ENCODE peak calls at places on chromosomes 1 and 21, in six cellular contexts. T is Karpas-422, J is MM.1S, V is SK-N-SH, C is HCT116, X is GM23248. U is an unnamed sample.

GRCh38 chr1:21262282-21263051 is 27.8 kb downstream of the ECE1 start:
- DNase-seq in T (no peak), J (no peak), V (peak; percentile 88), C (no peak), X (peak; percentile 94), U (no peak)

GRCh38 chr1:46404482-46405203 is 10.5 kb downstream of the FAAH start:
- DNase-seq in T (no peak), J (no peak), V (no peak), C (no peak), X (no peak), U (no peak)

GRCh38 chr1:91856996-91857395 is 29.0 kb downstream of the TGFBR3 start:
- DNase-seq in T (no peak), J (no peak), V (no peak), C (no peak), X (no peak), U (no peak)

GRCh38 chr1:183043872-183044859 is 20.9 kb downstream of the LAMC1 start:
- DNase-seq in T (no peak), J (no peak), V (no peak), C (no peak), X (peak; percentile 97), U (peak; percentile 33)

GRCh38 chr1:206931709-206932108 is 10.0 kb upstream of the FCMR start:
- DNase-seq in T (no peak), J (no peak), V (no peak), C (no peak), X (no peak), U (no peak)

GRCh38 chr1:3640113-3640932 is 9.6 kb downstream of the WRAP73 start:
- DNase-seq in T (no peak), J (no peak), V (no peak), C (no peak), X (no peak), U (no peak)

GRCh38 chr1:200367841-200368534 is 41.8 kb downstream of the ZNF281 start:
- DNase-seq in T (peak; percentile 72), J (no peak), V (no peak), C (no peak), X (peak; percentile 94), U (no peak)

GRCh38 chr1:23282967-23283366 is 61.1 kb downstream of the HNRNPR start:
- DNase-seq in T (no peak), J (no peak), V (no peak), C (no peak), X (peak; percentile 90), U (peak; percentile 84)

GRCh38 chr1:30284728-30285460 is 438.5 kb downstream of the MATN1 start:
- DNase-seq in T (no peak), J (no peak), V (no peak), C (no peak), X (no peak), U (no peak)

GRCh38 chr1:217673387-217673786 is 42.2 kb downstream of the SPATA17 start:
- DNase-seq in T (peak; percentile 83), J (no peak), V (no peak), C (no peak), X (no peak), U (no peak)

GRCh38 chr1:180185971-180186645 is 31.4 kb downstream of the QSOX1 start:
- DNase-seq in T (no peak), J (no peak), V (no peak), C (no peak), X (no peak), U (no peak)

GRCh38 chr1:85148524-85149250 is 52.1 kb downstream of the SYDE2 start:
- DNase-seq in T (no peak), J (no peak), V (no peak), C (no peak), X (peak; percentile 77), U (no peak)

GRCh38 chr1:31642897-31643296 is 1.8 kb downstream of the PEF1 start:
- DNase-seq in T (no peak), J (no peak), V (no peak), C (no peak), X (no peak), U (no peak)

GRCh38 chr1:240562111-240562590 is 49.8 kb downstream of the GREM2 start:
- DNase-seq in T (no peak), J (peak; percentile 54), V (no peak), C (no peak), X (peak; percentile 51), U (no peak)

GRCh38 chr21:45699251-45699942 is 55.9 kb downstream of the PCBP3 start:
- DNase-seq in T (no peak), J (no peak), V (no peak), C (no peak), X (no peak), U (no peak)

GRCh38 chr1:60989745-60990718 is 92.3 kb upstream of the NFIA start:
- DNase-seq in T (no peak), J (no peak), V (peak; percentile 50), C (no peak), X (peak; percentile 87), U (peak; percentile 93)

GRCh38 chr21:35239811-35240219 is 190.7 kb upstream of the RUNX1 start:
- DNase-seq in T (no peak), J (no peak), V (peak; percentile 25), C (no peak), X (no peak), U (no peak)

GRCh38 chr1:38045431-38046332 is 911 bp downstream of the POU3F1 start:
- DNase-seq in T (no peak), J (no peak), V (peak; percentile 55), C (no peak), X (peak; percentile 14), U (no peak)

GRCh38 chr21:40886931-40887330 is 40.0 kb upstream of the DSCAM start:
- DNase-seq in T (no peak), J (no peak), V (no peak), C (no peak), X (no peak), U (no peak)

GRCh38 chr21:44846485-44847260 is 26.8 kb downstream of the PTTG1IP start:
- DNase-seq in T (no peak), J (no peak), V (peak; percentile 48), C (no peak), X (peak; percentile 92), U (peak; percentile 51)

GRCh38 chr21:25283720-25284119 is 323.6 kb downstream of the MRPL39 start:
- DNase-seq in T (peak; percentile 59), J (peak; percentile 59), V (no peak), C (no peak), X (peak; percentile 68), U (peak; percentile 62)

GRCh38 chr1:225744745-225745144 is 32.9 kb upstream of the SRP9 start:
- DNase-seq in T (no peak), J (no peak), V (no peak), C (no peak), X (no peak), U (no peak)

GRCh38 chr1:51648180-51649109 is 31.6 kb downstream of the OSBPL9 start:
- DNase-seq in T (no peak), J (no peak), V (peak; percentile 76), C (no peak), X (peak; percentile 68), U (peak; percentile 65)

GRCh38 chr1:203555046-203555445 is 61.1 kb downstream of the OPTC start:
- DNase-seq in T (no peak), J (no peak), V (no peak), C (no peak), X (peak; percentile 62), U (no peak)
- H2AFZ ChIP-seq in T (no peak overlapping the region), J (no peak overlapping the region), V (no peak overlapping the region), C (no peak overlapping the region), X (peak overlapping the region; percentile 63), U (no peak overlapping the region)

GRCh38 chr1:152539901-152540300 is 25.6 kb downstream of the CRCT1 start:
- DNase-seq in T (no peak), J (no peak), V (no peak), C (no peak), X (no peak), U (no peak)
- H3K9me2 ChIP-seq in T (no peaks in the 10 kb centered on the region), J (no peaks in the 10 kb centered on the region), V (no peaks in the 10 kb centered on the region), C (no peaks in the 10 kb centered on the region), X (no peaks in the 10 kb centered on the region), U (no peaks in the 10 kb centered on the region)

GRCh38 chr1:66351913-66352312 is 182.0 kb upstream of the SGIP1 start:
- DNase-seq in T (no peak), J (no peak), V (no peak), C (no peak), X (peak; percentile 37), U (no peak)
- H3K9ac ChIP-seq in T (no peak overlapping the region), J (no peak overlapping the region), V (no peak overlapping the region), C (peak overlapping the region; percentile 66), X (peak overlapping the region; percentile 63), U (no peak overlapping the region)

GRCh38 chr1:56285554-56286402 is 293.6 kb downstream of the PLPP3 start:
- DNase-seq in T (peak; percentile 39), J (no peak), V (no peak), C (no peak), X (no peak), U (no peak)
- H2AFZ ChIP-seq in T (no peak overlapping the region), J (no peak overlapping the region), V (no peak overlapping the region), C (no peak overlapping the region), X (no peak overlapping the region), U (no peak overlapping the region)

GRCh38 chr1:114043046-114043445 is 63.8 kb downstream of the OLFML3 start:
- DNase-seq in T (no peak), J (no peak), V (no peak), C (no peak), X (no peak), U (no peak)
- H3K9me2 ChIP-seq in T (no peaks in the 10 kb centered on the region), J (no peaks in the 10 kb centered on the region), V (no peaks in the 10 kb centered on the region), C (no peaks in the 10 kb centered on the region), X (no peaks in the 10 kb centered on the region), U (no peaks in the 10 kb centered on the region)

U was measured in PC-3.